ENCODE peak calls at places on chromosomes 11 and 22, in five cellular contexts. L, Y, T, X and E are unnamed samples.
A peak's percentile ranks its signal among the peaks of the same experiment; 100 is the strongest.

GRCh38 chr22:41052661-41053490 is 39.5 kb upstream of the EP300 start:
- DNase-seq in L (no peak), T (no peak), X (no peak), Y (no peak), E (no peak)

GRCh38 chr11:86244063-86244521 is 461 bp upstream of the EED start:
- DNase-seq in T (peak; percentile 75), X (peak; percentile 87), L (peak; percentile 92), Y (peak; percentile 90), E (peak; percentile 86)

GRCh38 chr22:45009881-45010531 is at the start of gene PHF21B:
- DNase-seq in Y (peak; percentile 37), T (no peak), X (peak; percentile 94), L (peak; percentile 94), E (no peak)

GRCh38 chr11:10640308-10640707 is 53.2 kb downstream of the IRAG1 start:
- DNase-seq in T (no peak), X (no peak), L (no peak), Y (no peak), E (peak; percentile 37)

GRCh38 chr11:103867481-103867880 is 169.0 kb upstream of the DDI1 start:
- DNase-seq in X (no peak), Y (no peak), T (no peak), L (no peak), E (no peak)

GRCh38 chr11:85752201-85752889 is 58.6 kb downstream of the SYTL2 start:
- DNase-seq in L (no peak), T (no peak), Y (no peak), X (no peak), E (no peak)

GRCh38 chr11:77115181-77115611 is 12.6 kb downstream of the OMP start:
- DNase-seq in L (no peak), X (no peak), T (no peak), Y (no peak), E (no peak)

GRCh38 chr11:12070446-12071267 is 39.7 kb upstream of the MICAL2 start:
- DNase-seq in L (no peak), Y (no peak), T (peak; percentile 84), X (no peak), E (peak; percentile 76)

GRCh38 chr11:44623321-44623715 is 57.9 kb downstream of the CD82 start:
- DNase-seq in T (no peak), X (no peak), Y (peak; percentile 20), L (no peak), E (peak; percentile 10)

GRCh38 chr22:17106785-17107546 is 14.2 kb downstream of the TMEM121B start:
- DNase-seq in X (no peak), L (no peak), T (no peak), Y (no peak), E (no peak)

GRCh38 chr11:440065-441042 is 1.5 kb downstream of the ANO9 start:
- DNase-seq in L (no peak), T (no peak), Y (no peak), X (no peak), E (no peak)

GRCh38 chr11:6303657-6304056 is 16.6 kb downstream of the CAVIN3 start:
- DNase-seq in X (no peak), Y (no peak), T (no peak), L (peak; percentile 18), E (no peak)

GRCh38 chr11:15725246-15725645 is 610.5 kb downstream of the INSC start:
- DNase-seq in T (no peak), X (no peak), Y (no peak), L (no peak), E (no peak)

GRCh38 chr11:128535468-128536457 is 51.6 kb downstream of the ETS1 start:
- DNase-seq in L (no peak), X (no peak), Y (no peak), T (no peak), E (no peak)

GRCh38 chr11:8382436-8383053 is 118.9 kb upstream of the LMO1 start:
- DNase-seq in L (no peak), Y (no peak), T (no peak), X (no peak), E (no peak)

GRCh38 chr11:73980001-73980960 is 2.4 kb downstream of the UCP2 start:
- DNase-seq in Y (peak; percentile 80), X (no peak), T (no peak), L (no peak), E (no peak)

GRCh38 chr11:119044708-119045107 is 12.3 kb downstream of the HYOU1 start:
- DNase-seq in Y (no peak), L (no peak), T (no peak), X (no peak), E (no peak)

GRCh38 chr11:94224078-94224477 is 80.3 kb upstream of the IZUMO1R start:
- DNase-seq in T (no peak), L (no peak), Y (no peak), X (no peak), E (no peak)

GRCh38 chr11:68412593-68413475 is 47.7 kb upstream of the PPP6R3 start:
- DNase-seq in T (peak; percentile 27), L (no peak), X (no peak), Y (no peak), E (peak; percentile 74)

GRCh38 chr11:97814325-97814959 is 1206.3 kb upstream of the CNTN5 start:
- DNase-seq in Y (no peak), T (no peak), L (no peak), X (no peak), E (no peak)

GRCh38 chr22:35649026-35649553 is 844 bp downstream of the APOL6 start:
- DNase-seq in X (no peak), Y (no peak), L (no peak), T (no peak), E (peak; percentile 73)
- H3K4me3 ChIP-seq in X (no peak overlapping the region), Y (peak overlapping the region; percentile 57), L (no peak overlapping the region), T (peak overlapping the region; percentile 83), E (peak overlapping the region; percentile 66)

GRCh38 chr22:50057292-50057867 is 718 bp downstream of the TTLL8 start:
- DNase-seq in T (no peak), Y (no peak), X (no peak), L (no peak), E (no peak)

GRCh38 chr22:50059881-50060262 is 1.8 kb upstream of the TTLL8 start:
- DNase-seq in L (no peak), T (no peak), X (no peak), Y (no peak), E (no peak)

GRCh38 chr22:50057868-50058311 is at the start of gene TTLL8:
- DNase-seq in T (no peak), X (no peak), L (no peak), Y (no peak), E (no peak)

GRCh38 chr22:50059185-50059880 is 1.2 kb upstream of the TTLL8 start:
- DNase-seq in L (peak; percentile 72), X (peak; percentile 47), T (no peak), Y (no peak), E (no peak)

GRCh38 chr22:50058338-50059184 is 463 bp upstream of the TTLL8 start:
- DNase-seq in Y (no peak), X (no peak), L (no peak), T (no peak), E (no peak)
- H3K4me3 ChIP-seq in Y (peak overlapping the region; percentile 25), X (no peak overlapping the region), L (no peak overlapping the region), T (no peak overlapping the region), E (no peak overlapping the region)

GRCh38 chr22:37242395-37242918 is 1.6 kb downstream of the RAC2 start:
- DNase-seq in Y (peak; percentile 74), X (peak; percentile 63), L (no peak), T (no peak), E (peak; percentile 92)
- H3K4me3 ChIP-seq in Y (peak overlapping the region; percentile 49), X (no peak overlapping the region), L (no peak overlapping the region), T (no peak overlapping the region), E (no peak overlapping the region)

DNA sequence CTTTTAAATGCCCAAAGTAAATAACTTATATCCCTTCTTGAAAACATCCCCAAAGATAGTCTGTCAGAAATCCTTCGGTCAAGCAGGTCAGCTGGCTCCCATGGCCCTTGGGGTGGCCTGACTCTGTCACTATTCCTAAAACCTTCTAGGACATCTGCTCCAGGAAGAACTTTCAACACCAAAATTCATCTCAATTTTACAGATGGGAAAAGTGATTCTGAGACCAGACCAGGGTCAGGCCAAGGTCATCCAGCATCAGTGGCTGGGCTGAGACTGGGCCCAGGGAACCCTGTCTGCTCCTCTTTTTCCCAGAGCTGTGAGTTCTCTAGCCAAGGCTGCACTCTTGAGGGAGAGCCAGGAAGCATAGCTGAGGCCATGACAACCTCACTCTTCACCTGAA is 16.6 kb upstream of the PRG2 start:
- DNase-seq in Y (no peak), T (no peak), L (no peak), X (no peak), E (no peak)
- H3K4me3 ChIP-seq in Y (no peak overlapping the region), T (no peak overlapping the region), L (no peak overlapping the region), X (no peak overlapping the region), E (no peak overlapping the region)

GRCh38 chr22:21949948-21950347 is 2.7 kb downstream of the PPM1F start:
- DNase-seq in X (no peak), Y (no peak), L (no peak), T (no peak), E (no peak)
- H3K4me3 ChIP-seq in X (no peak overlapping the region), Y (no peak overlapping the region), L (no peak overlapping the region), T (no peak overlapping the region), E (no peak overlapping the region)

GRCh38 chr11:67213251-67213650 is 53.0 kb upstream of the GRK2 start:
- DNase-seq in L (no peak), X (no peak), T (no peak), Y (no peak), E (no peak)
- H3K4me3 ChIP-seq in L (no peak overlapping the region), X (no peak overlapping the region), T (no peak overlapping the region), Y (no peak overlapping the region), E (no peak overlapping the region)

DNA sequence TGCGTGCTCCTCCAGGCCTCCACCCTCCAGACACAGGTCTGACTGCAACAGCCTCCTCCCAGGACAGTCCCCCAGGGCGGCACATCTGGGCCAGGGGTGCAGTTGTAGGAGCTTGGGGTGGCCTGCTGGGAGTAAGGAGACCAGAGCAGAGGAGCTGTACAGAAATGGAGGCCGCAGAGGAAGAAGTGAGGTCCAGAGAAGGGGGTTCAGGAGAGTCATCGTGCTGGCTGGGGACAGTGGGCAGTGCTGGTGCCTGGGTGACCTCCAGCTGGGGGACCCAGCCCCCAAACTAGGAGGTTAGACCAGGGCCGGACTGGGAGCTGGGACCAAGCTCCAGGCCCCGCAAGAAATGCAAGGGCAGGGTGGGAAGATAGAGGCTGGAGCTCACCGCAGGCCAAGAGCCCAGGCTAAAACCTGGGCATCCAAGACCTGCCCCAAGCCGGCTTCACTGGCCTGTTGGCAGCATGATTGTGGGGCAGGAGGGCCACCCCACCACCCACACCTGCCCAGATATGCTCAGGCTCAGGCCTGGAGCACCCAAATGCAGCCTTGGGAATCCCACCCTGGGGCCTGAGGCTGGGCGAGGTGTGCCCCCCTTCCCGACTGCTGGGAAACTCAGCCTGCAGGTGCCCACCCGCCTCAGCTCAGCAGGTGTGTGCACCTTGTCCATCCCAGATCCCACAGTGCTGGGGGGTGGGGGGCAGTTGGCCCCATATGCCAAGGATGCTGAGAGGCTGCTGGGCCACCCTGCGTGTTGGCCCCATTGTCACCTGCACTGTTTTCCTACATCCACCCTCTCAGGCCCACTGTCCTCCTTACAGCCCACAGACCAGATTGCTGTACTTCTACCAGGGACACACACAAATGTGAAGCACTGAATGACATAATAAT is 96.9 kb downstream of the MORC2 start:
- DNase-seq in Y (no peak), X (peak; percentile 4), T (no peak), L (no peak), E (no peak)
- H3K4me3 ChIP-seq in Y (no peak overlapping the region), X (no peak overlapping the region), T (no peak overlapping the region), L (no peak overlapping the region), E (no peak overlapping the region)

GRCh38 chr11:60240661-60241060 is 2.3 kb downstream of the MS4A4E start:
- DNase-seq in Y (no peak), X (no peak), L (no peak), T (no peak), E (no peak)

GRCh38 chr11:60242607-60243292 is at the start of gene MS4A4E:
- DNase-seq in Y (no peak), T (no peak), X (no peak), L (no peak), E (no peak)

GRCh38 chr11:60241786-60242185 is 1.2 kb downstream of the MS4A4E start:
- DNase-seq in X (no peak), T (no peak), L (no peak), Y (no peak), E (no peak)
- H3K4me3 ChIP-seq in X (no peak overlapping the region), T (no peak overlapping the region), L (no peak overlapping the region), Y (no peak overlapping the region), E (no peak overlapping the region)